ENCODE peak calls at places on chromosomes 6 and 20, in six cellular contexts. Z is left lung; O is A549; S is heart right ventricle; V is CD8-positive, alpha-beta memory T cell; R is tibial artery. A is an unnamed sample.

GRCh38 chr6:149060300-149060984 is 257.1 kb upstream of the TAB2 start:
- DNase-seq in V (peak; percentile 31), R (no peak), Z (no peak), S (no peak), O (no peak), A (no peak)

GRCh38 chr6:7392402-7392801 is 2.8 kb downstream of the RIOK1 start:
- DNase-seq in O (no peak), R (no peak), Z (no peak), V (no peak), S (no peak), A (no peak)

GRCh38 chr20:4724459-4725262 is 3.0 kb downstream of the PRND start:
- DNase-seq in S (no peak), V (no peak), Z (no peak), R (no peak), O (no peak), A (no peak)

GRCh38 chr6:4815584-4815983 is 39.4 kb downstream of the CDYL start:
- DNase-seq in S (no peak), V (no peak), O (no peak), Z (no peak), R (no peak), A (no peak)

GRCh38 chr20:46875059-46875458 is 19.6 kb upstream of the EYA2 start:
- DNase-seq in O (no peak), Z (no peak), V (no peak), R (no peak), S (no peak), A (no peak)

GRCh38 chr20:9884061-9884460 is 45.2 kb upstream of the PAK5 start:
- DNase-seq in S (no peak), V (no peak), O (no peak), Z (no peak), R (no peak), A (no peak)

GRCh38 chr20:13683833-13684232 is 45.1 kb upstream of the TASP1 start:
- DNase-seq in V (no peak), Z (no peak), S (no peak), R (no peak), O (no peak), A (no peak)

GRCh38 chr6:39555136-39555535 is 170.1 kb downstream of the KIF6 start:
- DNase-seq in Z (no peak), S (no peak), O (no peak), R (no peak), V (no peak), A (no peak)

GRCh38 chr6:165308926-165309731 is at the start of gene C6orf118:
- DNase-seq in Z (peak; percentile 81), V (no peak), R (no peak), S (peak; percentile 67), O (peak; percentile 78), A (no peak)

GRCh38 chr20:46333136-46333991 is 25.1 kb upstream of the CDH22 start:
- DNase-seq in O (no peak), Z (no peak), R (no peak), V (no peak), S (no peak), A (no peak)

GRCh38 chr6:78551361-78551760 is 316.0 kb upstream of the IRAK1BP1 start:
- DNase-seq in O (no peak), Z (no peak), S (no peak), R (no peak), V (no peak), A (no peak)
- H3K4me1 ChIP-seq in O (no peaks in the 10 kb centered on the region), Z (no peaks in the 10 kb centered on the region), S (no peaks in the 10 kb centered on the region), R (no peaks in the 10 kb centered on the region), V (no peaks in the 10 kb centered on the region), A (no peaks in the 10 kb centered on the region)

GRCh38 chr6:36141091-36141490 is 10.8 kb downstream of the MAPK13 start:
- DNase-seq in O (no peak), R (no peak), S (no peak), Z (no peak), V (no peak), A (no peak)
- H3K4me1 ChIP-seq in O (no peaks in the 10 kb centered on the region), R (no peaks in the 10 kb centered on the region), S (no peaks in the 10 kb centered on the region), Z (peaks cover 21% of the 10 kb centered on the region), V (peaks cover 5% of the 10 kb centered on the region), A (no peaks in the 10 kb centered on the region)

GRCh38 chr6:30685977-30686907 is at the start of gene PPP1R18:
- DNase-seq in Z (peak; percentile 96), S (peak; percentile 90), V (peak; percentile 68), R (peak; percentile 88), O (no peak), A (no peak)
- H3K4me1 ChIP-seq in Z (peaks cover 50% of the 10 kb centered on the region), S (peaks cover 80% of the 10 kb centered on the region), V (peaks cover 43% of the 10 kb centered on the region), R (peaks cover 54% of the 10 kb centered on the region), O (peaks cover 64% of the 10 kb centered on the region), A (peaks cover 44% of the 10 kb centered on the region)

DNA sequence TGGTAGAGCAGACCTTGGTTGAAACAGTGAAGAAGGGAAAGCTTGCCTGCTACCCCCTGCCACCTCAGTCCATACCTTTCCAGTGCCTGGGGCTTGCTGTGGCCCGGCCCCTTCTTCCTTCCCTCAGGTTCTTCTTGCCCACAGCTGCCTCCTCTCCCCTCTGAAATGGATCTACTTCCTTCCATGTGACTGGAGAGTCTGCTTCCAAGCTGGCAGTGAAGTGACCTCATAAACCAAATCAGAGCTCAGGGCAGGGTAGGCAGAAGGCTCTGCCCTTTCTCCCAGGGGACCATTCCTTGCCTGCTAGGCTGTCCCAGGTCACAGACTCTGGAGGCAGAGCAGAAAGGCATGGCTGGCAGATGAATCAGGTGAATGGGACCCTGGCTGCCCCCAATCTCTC is 23.8 kb upstream of the SRF start:
- DNase-seq in O (no peak), S (no peak), V (no peak), Z (no peak), R (no peak), A (no peak)
- H3K4me1 ChIP-seq in O (peaks cover 8% of the 10 kb centered on the region), S (peaks cover 11% of the 10 kb centered on the region), V (peaks cover 17% of the 10 kb centered on the region), Z (peaks cover 13% of the 10 kb centered on the region), R (no peaks in the 10 kb centered on the region), A (peaks cover 27% of the 10 kb centered on the region)

GRCh38 chr20:23159923-23160445 is 73.9 kb upstream of the CD93 start:
- DNase-seq in S (no peak), R (no peak), O (no peak), V (no peak), Z (no peak), A (no peak)

GRCh38 chr20:23157741-23158140 is 71.6 kb upstream of the CD93 start:
- DNase-seq in Z (no peak), V (no peak), R (no peak), S (no peak), O (no peak), A (no peak)

GRCh38 chr20:23161244-23161875 is 75.2 kb upstream of the CD93 start:
- DNase-seq in O (no peak), Z (peak; percentile 85), S (no peak), V (no peak), R (no peak), A (peak; percentile 46)

GRCh38 chr20:23160536-23161243 is 74.6 kb upstream of the CD93 start:
- DNase-seq in Z (no peak), O (no peak), V (no peak), R (no peak), S (no peak), A (no peak)

DNA sequence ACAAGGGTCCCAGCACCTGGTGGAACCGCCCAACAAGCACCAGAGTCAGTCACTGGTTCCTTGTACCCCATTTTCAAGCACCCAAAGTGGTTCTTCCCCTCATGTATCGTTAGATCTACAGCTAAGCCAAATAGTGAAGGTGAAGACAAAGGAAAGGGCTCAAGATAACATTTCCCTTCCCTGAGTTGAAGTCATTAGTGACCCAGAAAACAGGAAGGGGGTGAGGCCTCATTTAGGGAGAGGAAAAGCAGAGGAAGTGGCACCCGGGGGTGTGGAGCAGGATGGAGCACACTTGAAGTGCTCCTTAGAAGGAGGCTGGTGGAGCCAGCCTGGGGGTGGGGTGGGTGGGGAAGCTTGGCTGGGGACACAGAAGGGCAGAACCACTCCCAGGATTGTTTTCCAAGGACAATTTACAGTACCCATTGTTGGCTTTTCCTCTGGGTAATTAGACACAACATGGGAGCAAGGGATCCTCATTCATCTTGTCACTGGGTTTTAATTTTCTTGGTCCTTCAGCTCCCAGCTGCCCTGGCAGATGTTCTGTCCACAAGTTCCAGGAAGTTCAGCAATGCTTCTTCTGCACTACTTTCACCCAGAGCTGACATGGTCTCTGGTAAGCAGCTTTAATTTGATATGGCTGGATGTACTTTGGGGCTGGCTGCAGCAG is 73.3 kb upstream of the CD93 start:
- DNase-seq in Z (no peak), O (no peak), R (no peak), S (no peak), V (no peak), A (no peak)
- H3K4me1 ChIP-seq in Z (peaks cover 97% of the 10 kb centered on the region), O (peaks cover 29% of the 10 kb centered on the region), R (peaks cover 54% of the 10 kb centered on the region), S (peaks cover 38% of the 10 kb centered on the region), V (no peaks in the 10 kb centered on the region), A (peaks cover 62% of the 10 kb centered on the region)

GRCh38 chr6:2940010-2940850 is 31.1 kb downstream of the SERPINB6 start:
- DNase-seq in R (no peak), Z (no peak), V (peak; percentile 80), S (no peak), O (no peak), A (no peak)

GRCh38 chr6:2938004-2938631 is 33.2 kb downstream of the SERPINB6 start:
- DNase-seq in R (no peak), V (no peak), S (no peak), Z (no peak), O (no peak), A (no peak)

GRCh38 chr6:2940851-2941250 is 30.5 kb downstream of the SERPINB6 start:
- DNase-seq in R (no peak), V (no peak), S (no peak), O (no peak), Z (no peak), A (no peak)

GRCh38 chr6:2938632-2939083 is 32.7 kb downstream of the SERPINB6 start:
- DNase-seq in S (no peak), Z (no peak), O (peak; percentile 74), R (no peak), V (no peak), A (no peak)

GRCh38 chr6:2939315-2940009 is 31.9 kb downstream of the SERPINB6 start:
- DNase-seq in O (no peak), Z (no peak), R (no peak), V (no peak), S (no peak), A (no peak)
- H3K4me1 ChIP-seq in O (no peaks in the 10 kb centered on the region), Z (peaks cover 23% of the 10 kb centered on the region), R (no peaks in the 10 kb centered on the region), V (peaks cover 73% of the 10 kb centered on the region), S (peaks cover 14% of the 10 kb centered on the region), A (no peaks in the 10 kb centered on the region)